ENCODE peak calls at places on chromosomes 16 and 17, in ten cellular contexts. One of them, this sample, is unnamed.

GRCh38 chr17:78821961-78822360 is 18.7 kb downstream of the USP36 start:
- DNase-seq in naive thymus-derived CD8-positive, alpha-beta T cell: no peak
- DNase-seq in stimulated activated CD8-positive, alpha-beta memory T cell treated with anti-CD3 and anti-CD28 coated beads, Interleukin-7, amount 100 ng/mL, for 1 hour: no peak
- DNase-seq in dorsolateral prefrontal cortex: no peak
- DNase-seq in iris pigment epithelial cell: no peak
- DNase-seq in BE2C: no peak
- DNase-seq in IMR-90: peak; percentile 54
- DNase-seq in stimulated activated CD4-positive, alpha-beta T cell treated with anti-CD3 and anti-CD28 coated beads, Interleukin-4, amount 100 ng/mL, for 4 hours: no peak
- DNase-seq in ELF-1: no peak
- DNase-seq in AML-193: no peak
- DNase-seq in this sample: no peak

GRCh38 chr17:67779098-67779672 is 46.1 kb upstream of the BPTF start:
- DNase-seq in stimulated activated CD8-positive, alpha-beta memory T cell treated with anti-CD3 and anti-CD28 coated beads, Interleukin-7, amount 100 ng/mL, for 1 hour: no peak
- DNase-seq in stimulated activated CD4-positive, alpha-beta T cell treated with anti-CD3 and anti-CD28 coated beads, Interleukin-4, amount 100 ng/mL, for 4 hours: no peak
- DNase-seq in BE2C: peak; percentile 53
- DNase-seq in naive thymus-derived CD8-positive, alpha-beta T cell: peak; percentile 22
- DNase-seq in IMR-90: peak; percentile 61
- DNase-seq in AML-193: peak; percentile 29
- DNase-seq in iris pigment epithelial cell: peak; percentile 96
- DNase-seq in dorsolateral prefrontal cortex: no peak
- DNase-seq in ELF-1: peak; percentile 93
- DNase-seq in this sample: no peak

GRCh38 chr17:44900894-44901293 is 1.6 kb upstream of the EFTUD2 start:
- DNase-seq in stimulated activated CD8-positive, alpha-beta memory T cell treated with anti-CD3 and anti-CD28 coated beads, Interleukin-7, amount 100 ng/mL, for 1 hour: no peak
- DNase-seq in IMR-90: peak; percentile 83
- DNase-seq in dorsolateral prefrontal cortex: no peak
- DNase-seq in ELF-1: no peak
- DNase-seq in iris pigment epithelial cell: peak; percentile 83
- DNase-seq in BE2C: peak; percentile 49
- DNase-seq in naive thymus-derived CD8-positive, alpha-beta T cell: no peak
- DNase-seq in AML-193: peak; percentile 89
- DNase-seq in stimulated activated CD4-positive, alpha-beta T cell treated with anti-CD3 and anti-CD28 coated beads, Interleukin-4, amount 100 ng/mL, for 4 hours: no peak
- DNase-seq in this sample: no peak

GRCh38 chr17:64411999-64412771 is 21.5 kb upstream of the PECAM1 start:
- DNase-seq in BE2C: no peak
- DNase-seq in ELF-1: peak; percentile 79
- DNase-seq in naive thymus-derived CD8-positive, alpha-beta T cell: no peak
- DNase-seq in IMR-90: no peak
- DNase-seq in stimulated activated CD8-positive, alpha-beta memory T cell treated with anti-CD3 and anti-CD28 coated beads, Interleukin-7, amount 100 ng/mL, for 1 hour: no peak
- DNase-seq in stimulated activated CD4-positive, alpha-beta T cell treated with anti-CD3 and anti-CD28 coated beads, Interleukin-4, amount 100 ng/mL, for 4 hours: no peak
- DNase-seq in dorsolateral prefrontal cortex: peak; percentile 49
- DNase-seq in iris pigment epithelial cell: peak; percentile 50
- DNase-seq in AML-193: peak; percentile 94
- DNase-seq in this sample: no peak

GRCh38 chr17:29576214-29577008 is 7.9 kb downstream of the TP53I13 start:
- DNase-seq in stimulated activated CD8-positive, alpha-beta memory T cell treated with anti-CD3 and anti-CD28 coated beads, Interleukin-7, amount 100 ng/mL, for 1 hour: no peak
- DNase-seq in IMR-90: no peak
- DNase-seq in BE2C: no peak
- DNase-seq in naive thymus-derived CD8-positive, alpha-beta T cell: no peak
- DNase-seq in AML-193: no peak
- DNase-seq in ELF-1: no peak
- DNase-seq in stimulated activated CD4-positive, alpha-beta T cell treated with anti-CD3 and anti-CD28 coated beads, Interleukin-4, amount 100 ng/mL, for 4 hours: no peak
- DNase-seq in iris pigment epithelial cell: no peak
- DNase-seq in dorsolateral prefrontal cortex: no peak
- DNase-seq in this sample: no peak

GRCh38 chr17:43768943-43769342 is 9.8 kb downstream of the DUSP3 start:
- DNase-seq in dorsolateral prefrontal cortex: no peak
- DNase-seq in AML-193: no peak
- DNase-seq in naive thymus-derived CD8-positive, alpha-beta T cell: no peak
- DNase-seq in stimulated activated CD8-positive, alpha-beta memory T cell treated with anti-CD3 and anti-CD28 coated beads, Interleukin-7, amount 100 ng/mL, for 1 hour: no peak
- DNase-seq in BE2C: no peak
- DNase-seq in iris pigment epithelial cell: no peak
- DNase-seq in IMR-90: no peak
- DNase-seq in ELF-1: no peak
- DNase-seq in stimulated activated CD4-positive, alpha-beta T cell treated with anti-CD3 and anti-CD28 coated beads, Interleukin-4, amount 100 ng/mL, for 4 hours: no peak
- DNase-seq in this sample: no peak

GRCh38 chr17:35073991-35074627 is 10.6 kb upstream of the RFFL start:
- DNase-seq in naive thymus-derived CD8-positive, alpha-beta T cell: no peak
- DNase-seq in stimulated activated CD4-positive, alpha-beta T cell treated with anti-CD3 and anti-CD28 coated beads, Interleukin-4, amount 100 ng/mL, for 4 hours: no peak
- DNase-seq in ELF-1: no peak
- DNase-seq in stimulated activated CD8-positive, alpha-beta memory T cell treated with anti-CD3 and anti-CD28 coated beads, Interleukin-7, amount 100 ng/mL, for 1 hour: no peak
- DNase-seq in iris pigment epithelial cell: no peak
- DNase-seq in IMR-90: no peak
- DNase-seq in AML-193: no peak
- DNase-seq in dorsolateral prefrontal cortex: no peak
- DNase-seq in BE2C: no peak
- DNase-seq in this sample: no peak

GRCh38 chr17:27856676-27857429 is 36.3 kb downstream of the LYRM9 start:
- DNase-seq in iris pigment epithelial cell: no peak
- DNase-seq in naive thymus-derived CD8-positive, alpha-beta T cell: no peak
- DNase-seq in BE2C: no peak
- DNase-seq in AML-193: no peak
- DNase-seq in stimulated activated CD4-positive, alpha-beta T cell treated with anti-CD3 and anti-CD28 coated beads, Interleukin-4, amount 100 ng/mL, for 4 hours: no peak
- DNase-seq in IMR-90: no peak
- DNase-seq in stimulated activated CD8-positive, alpha-beta memory T cell treated with anti-CD3 and anti-CD28 coated beads, Interleukin-7, amount 100 ng/mL, for 1 hour: no peak
- DNase-seq in ELF-1: no peak
- DNase-seq in dorsolateral prefrontal cortex: no peak
- DNase-seq in this sample: no peak

GRCh38 chr17:78784397-78784751 is 2.3 kb upstream of the CYTH1 start:
- DNase-seq in BE2C: no peak
- DNase-seq in dorsolateral prefrontal cortex: no peak
- DNase-seq in AML-193: no peak
- DNase-seq in stimulated activated CD8-positive, alpha-beta memory T cell treated with anti-CD3 and anti-CD28 coated beads, Interleukin-7, amount 100 ng/mL, for 1 hour: no peak
- DNase-seq in iris pigment epithelial cell: no peak
- DNase-seq in stimulated activated CD4-positive, alpha-beta T cell treated with anti-CD3 and anti-CD28 coated beads, Interleukin-4, amount 100 ng/mL, for 4 hours: no peak
- DNase-seq in naive thymus-derived CD8-positive, alpha-beta T cell: no peak
- DNase-seq in ELF-1: no peak
- DNase-seq in IMR-90: no peak
- DNase-seq in this sample: no peak

GRCh38 chr17:46159686-46160085 is 33.5 kb downstream of the KANSL1 start:
- DNase-seq in IMR-90: peak; percentile 87
- DNase-seq in stimulated activated CD8-positive, alpha-beta memory T cell treated with anti-CD3 and anti-CD28 coated beads, Interleukin-7, amount 100 ng/mL, for 1 hour: no peak
- DNase-seq in ELF-1: no peak
- DNase-seq in dorsolateral prefrontal cortex: no peak
- DNase-seq in BE2C: no peak
- DNase-seq in naive thymus-derived CD8-positive, alpha-beta T cell: no peak
- DNase-seq in iris pigment epithelial cell: peak; percentile 86
- DNase-seq in AML-193: no peak
- DNase-seq in stimulated activated CD4-positive, alpha-beta T cell treated with anti-CD3 and anti-CD28 coated beads, Interleukin-4, amount 100 ng/mL, for 4 hours: no peak
- DNase-seq in this sample: no peak

GRCh38 chr17:38428150-38428642 is at the start of gene ARHGAP23:
- DNase-seq in stimulated activated CD8-positive, alpha-beta memory T cell treated with anti-CD3 and anti-CD28 coated beads, Interleukin-7, amount 100 ng/mL, for 1 hour: no peak
- DNase-seq in ELF-1: no peak
- DNase-seq in iris pigment epithelial cell: peak; percentile 72
- DNase-seq in AML-193: peak; percentile 42
- DNase-seq in stimulated activated CD4-positive, alpha-beta T cell treated with anti-CD3 and anti-CD28 coated beads, Interleukin-4, amount 100 ng/mL, for 4 hours: peak; percentile 29
- DNase-seq in dorsolateral prefrontal cortex: peak; percentile 85
- DNase-seq in BE2C: peak; percentile 51
- DNase-seq in naive thymus-derived CD8-positive, alpha-beta T cell: peak; percentile 36
- DNase-seq in IMR-90: peak; percentile 72
- DNase-seq in this sample: no peak

GRCh38 chr17:49382556-49382955 is 20.5 kb upstream of the ZNF652 start:
- DNase-seq in dorsolateral prefrontal cortex: no peak
- DNase-seq in iris pigment epithelial cell: no peak
- DNase-seq in stimulated activated CD4-positive, alpha-beta T cell treated with anti-CD3 and anti-CD28 coated beads, Interleukin-4, amount 100 ng/mL, for 4 hours: no peak
- DNase-seq in IMR-90: no peak
- DNase-seq in stimulated activated CD8-positive, alpha-beta memory T cell treated with anti-CD3 and anti-CD28 coated beads, Interleukin-7, amount 100 ng/mL, for 1 hour: no peak
- DNase-seq in BE2C: no peak
- DNase-seq in naive thymus-derived CD8-positive, alpha-beta T cell: no peak
- DNase-seq in ELF-1: no peak
- DNase-seq in AML-193: no peak
- DNase-seq in this sample: no peak

GRCh38 chr16:50997679-50998078 is 153.4 kb downstream of the SALL1 start:
- DNase-seq in stimulated activated CD8-positive, alpha-beta memory T cell treated with anti-CD3 and anti-CD28 coated beads, Interleukin-7, amount 100 ng/mL, for 1 hour: no peak
- DNase-seq in AML-193: no peak
- DNase-seq in iris pigment epithelial cell: no peak
- DNase-seq in dorsolateral prefrontal cortex: no peak
- DNase-seq in ELF-1: no peak
- DNase-seq in IMR-90: no peak
- DNase-seq in naive thymus-derived CD8-positive, alpha-beta T cell: no peak
- DNase-seq in stimulated activated CD4-positive, alpha-beta T cell treated with anti-CD3 and anti-CD28 coated beads, Interleukin-4, amount 100 ng/mL, for 4 hours: no peak
- DNase-seq in BE2C: no peak
- DNase-seq in this sample: no peak

GRCh38 chr16:69851491-69852240 is 89.5 kb downstream of the WWP2 start:
- DNase-seq in stimulated activated CD4-positive, alpha-beta T cell treated with anti-CD3 and anti-CD28 coated beads, Interleukin-4, amount 100 ng/mL, for 4 hours: no peak
- DNase-seq in stimulated activated CD8-positive, alpha-beta memory T cell treated with anti-CD3 and anti-CD28 coated beads, Interleukin-7, amount 100 ng/mL, for 1 hour: no peak
- DNase-seq in AML-193: no peak
- DNase-seq in dorsolateral prefrontal cortex: no peak
- DNase-seq in ELF-1: no peak
- DNase-seq in iris pigment epithelial cell: peak; percentile 14
- DNase-seq in BE2C: no peak
- DNase-seq in IMR-90: peak; percentile 61
- DNase-seq in naive thymus-derived CD8-positive, alpha-beta T cell: no peak
- DNase-seq in this sample: no peak

GRCh38 chr16:50313596-50314483 is 47.5 kb downstream of the ADCY7 start:
- DNase-seq in BE2C: no peak
- DNase-seq in AML-193: peak; percentile 45
- DNase-seq in dorsolateral prefrontal cortex: no peak
- DNase-seq in stimulated activated CD4-positive, alpha-beta T cell treated with anti-CD3 and anti-CD28 coated beads, Interleukin-4, amount 100 ng/mL, for 4 hours: peak; percentile 46
- DNase-seq in ELF-1: peak; percentile 15
- DNase-seq in stimulated activated CD8-positive, alpha-beta memory T cell treated with anti-CD3 and anti-CD28 coated beads, Interleukin-7, amount 100 ng/mL, for 1 hour: no peak
- DNase-seq in naive thymus-derived CD8-positive, alpha-beta T cell: peak; percentile 20
- DNase-seq in IMR-90: peak; percentile 12
- DNase-seq in iris pigment epithelial cell: peak; percentile 69
- DNase-seq in this sample: peak; percentile 87

GRCh38 chr17:82876602-82877391 is 37.0 kb upstream of the ZNF750 start:
- DNase-seq in IMR-90: peak; percentile 78
- DNase-seq in dorsolateral prefrontal cortex: peak; percentile 78
- DNase-seq in AML-193: no peak
- DNase-seq in BE2C: peak; percentile 78
- DNase-seq in naive thymus-derived CD8-positive, alpha-beta T cell: no peak
- DNase-seq in stimulated activated CD4-positive, alpha-beta T cell treated with anti-CD3 and anti-CD28 coated beads, Interleukin-4, amount 100 ng/mL, for 4 hours: no peak
- DNase-seq in iris pigment epithelial cell: peak; percentile 89
- DNase-seq in stimulated activated CD8-positive, alpha-beta memory T cell treated with anti-CD3 and anti-CD28 coated beads, Interleukin-7, amount 100 ng/mL, for 1 hour: no peak
- DNase-seq in ELF-1: peak; percentile 88
- DNase-seq in this sample: no peak

GRCh38 chr17:48239603-48239995 is 132.0 kb downstream of the SNX11 start:
- DNase-seq in iris pigment epithelial cell: no peak
- DNase-seq in stimulated activated CD8-positive, alpha-beta memory T cell treated with anti-CD3 and anti-CD28 coated beads, Interleukin-7, amount 100 ng/mL, for 1 hour: no peak
- DNase-seq in naive thymus-derived CD8-positive, alpha-beta T cell: no peak
- DNase-seq in AML-193: no peak
- DNase-seq in BE2C: no peak
- DNase-seq in stimulated activated CD4-positive, alpha-beta T cell treated with anti-CD3 and anti-CD28 coated beads, Interleukin-4, amount 100 ng/mL, for 4 hours: no peak
- DNase-seq in dorsolateral prefrontal cortex: no peak
- DNase-seq in ELF-1: no peak
- DNase-seq in IMR-90: no peak
- DNase-seq in this sample: no peak